ENCODE peak calls at places on chromosomes 7 and 10, in four cellular contexts. L, T, S and P are unnamed samples.
A peak's percentile ranks its signal among the peaks of the same experiment; 100 is the strongest.

GRCh38 chr10:133159950-133160812 is at the start of gene KNDC1:
- DNase-seq in S (peak; percentile 75), T (no peak), L (peak; percentile 5), P (no peak)

GRCh38 chr10:99522078-99522479 is 10.7 kb upstream of the NKX2-3 start:
- DNase-seq in T (no peak), L (no peak), S (no peak), P (no peak)

GRCh38 chr7:74409571-74409970 is 44.1 kb upstream of the GTF2IRD1 start:
- DNase-seq in L (no peak), T (no peak), S (no peak), P (no peak)

GRCh38 chr7:152076324-152076821 is 50.9 kb downstream of the GALNT11 start:
- DNase-seq in T (no peak), S (peak; percentile 33), L (peak; percentile 31), P (no peak)

GRCh38 chr10:67607472-67607871 is 88.5 kb downstream of the CTNNA3 start:
- DNase-seq in T (no peak), S (no peak), L (peak; percentile 20), P (no peak)

GRCh38 chr7:123341102-123341501 is 141.3 kb upstream of the SLC13A1 start:
- DNase-seq in T (no peak), L (no peak), S (no peak), P (no peak)

GRCh38 chr7:102874966-102875365 is 37.8 kb upstream of the LRRC17 start:
- DNase-seq in L (no peak), T (no peak), S (no peak), P (no peak)

GRCh38 chr7:19404912-19405329 is 259.7 kb upstream of the FERD3L start:
- DNase-seq in L (peak; percentile 99), S (no peak), T (peak; percentile 97), P (no peak)

GRCh38 chr10:5538446-5538845 is 13.7 kb downstream of the CALML3 start:
- DNase-seq in S (no peak), L (no peak), T (peak; percentile 25), P (no peak)

GRCh38 chr10:75107756-75108683 is 3.4 kb upstream of the SAMD8 start:
- DNase-seq in S (no peak), T (no peak), L (no peak), P (peak; percentile 72)

GRCh38 chr10:113961261-113961938 is 82.3 kb upstream of the ADRB1 start:
- DNase-seq in S (no peak), T (no peak), L (no peak), P (no peak)

GRCh38 chr10:5775705-5776104 is 37.5 kb downstream of the GDI2 start:
- DNase-seq in S (no peak), L (no peak), T (no peak), P (no peak)

GRCh38 chr7:103398488-103398887 is 47.5 kb downstream of the SLC26A5 start:
- DNase-seq in L (no peak), S (no peak), T (no peak), P (no peak)

GRCh38 chr7:127447326-127447945 is 54.9 kb upstream of the ZNF800 start:
- DNase-seq in T (peak; percentile 5), S (peak; percentile 5), L (peak; percentile 68), P (no peak)

GRCh38 chr10:3124412-3125175 is 48.0 kb downstream of the PITRM1 start:
- DNase-seq in T (no peak), L (no peak), S (no peak), P (no peak)

GRCh38 chr10:103800789-103801540 is 54.4 kb downstream of the SH3PXD2A start:
- DNase-seq in L (no peak), T (no peak), S (no peak), P (no peak)

GRCh38 chr7:19122018-19122588 is 4.7 kb upstream of the TWIST1 start:
- DNase-seq in L (peak; percentile 78), S (no peak), T (no peak), P (no peak)

GRCh38 chr7:128035712-128036111 is 4.5 kb upstream of the LRRC4 start:
- DNase-seq in T (no peak), L (no peak), S (no peak), P (peak; percentile 44)

GRCh38 chr7:107728276-107728675 is 15.7 kb upstream of the CBLL1 start:
- DNase-seq in L (no peak), S (no peak), T (no peak), P (no peak)

GRCh38 chr10:77855404-77856155 is 71.0 kb downstream of the DLG5 start:
- DNase-seq in L (no peak), T (no peak), S (no peak), P (no peak)

GRCh38 chr10:77853256-77853655 is 73.3 kb downstream of the DLG5 start:
- DNase-seq in L (no peak), T (no peak), S (no peak), P (no peak)

GRCh38 chr10:77857272-77857671 is 69.3 kb downstream of the DLG5 start:
- DNase-seq in T (no peak), L (no peak), S (no peak), P (no peak)

GRCh38 chr10:77856566-77856965 is 70.0 kb downstream of the DLG5 start:
- DNase-seq in S (no peak), T (no peak), L (no peak), P (no peak)

GRCh38 chr10:77854115-77854514 is 72.4 kb downstream of the DLG5 start:
- DNase-seq in L (no peak), S (no peak), T (no peak), P (no peak)
- TF ChIP-seq CTCF in L (no peak), S (no peak), T (no peak), P (no peak)

GRCh38 chr7:150753826-150754603 is 16.8 kb downstream of the GIMAP5 start:
- DNase-seq in L (peak; percentile 67), S (no peak), T (no peak), P (no peak)
- TF ChIP-seq CTCF in L (peak; percentile 32), S (peak; percentile 47), T (no peak), P (peak; percentile 20)

GRCh38 chr7:1924185-1924817 is 254.2 kb downstream of the ELFN1 start:
- DNase-seq in L (peak; percentile 87), T (no peak), S (no peak), P (no peak)

GRCh38 chr7:1922071-1922869 is 252.2 kb downstream of the ELFN1 start:
- DNase-seq in L (peak; percentile 88), S (no peak), T (peak; percentile 77), P (no peak)

GRCh38 chr7:1920886-1921285 is 250.8 kb downstream of the ELFN1 start:
- DNase-seq in T (no peak), L (no peak), S (no peak), P (no peak)

GRCh38 chr7:1923409-1924053 is 253.5 kb downstream of the ELFN1 start:
- DNase-seq in L (no peak), S (no peak), T (no peak), P (no peak)

GRCh38 chr7:1922870-1923236 is 252.8 kb downstream of the ELFN1 start:
- DNase-seq in L (peak; percentile 53), S (no peak), T (no peak), P (no peak)
- TF ChIP-seq CTCF in L (peak; percentile 39), S (no peak), T (peak; percentile 52), P (no peak)

DNA sequence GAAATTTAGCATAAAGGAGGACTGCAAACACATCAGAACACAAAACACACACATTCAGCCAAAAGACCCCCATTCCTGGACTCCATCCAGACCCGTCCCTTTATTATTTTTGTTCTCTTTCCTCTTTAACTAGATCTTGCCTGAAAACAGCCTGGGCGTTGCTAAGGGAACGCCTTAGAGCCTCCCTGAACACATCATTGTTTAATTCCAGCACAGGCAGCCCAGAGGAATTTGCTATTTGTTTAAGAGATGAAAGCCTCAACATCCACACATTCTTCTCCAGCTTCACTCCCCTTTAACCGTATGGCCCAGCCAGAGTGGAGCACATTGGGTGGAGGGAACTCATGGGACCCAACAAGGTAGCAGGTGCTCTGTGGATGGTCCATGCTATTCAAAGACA is 44.1 kb upstream of the PODXL start:
- DNase-seq in T (no peak), S (no peak), L (no peak), P (no peak)
- TF ChIP-seq CTCF in T (no peak), S (no peak), L (no peak), P (no peak)